ENCODE peak calls at places on chromosomes 13 and 19, in ten cellular contexts. O is tibial nerve, T is upper lobe of left lung, C is A549, D is transverse colon, J is ovary, M is GM12878, A is SK-N-SH, V is stomach, I is HepG2. P is an unnamed sample.

GRCh38 chr13:99214232-99214631 is 13.6 kb downstream of the UBAC2 start:
- DNase-seq in O (no peak), T (no peak), C (no peak), D (no peak), J (no peak), M (peak; percentile 67), A (no peak), V (no peak), I (no peak), P (no peak)

GRCh38 chr13:33524086-33524485 is 238.5 kb upstream of the STARD13 start:
- DNase-seq in O (no peak), T (no peak), C (no peak), D (no peak), J (no peak), M (no peak), A (no peak), V (no peak), I (no peak), P (no peak)

GRCh38 chr13:110340812-110341444 is 33.8 kb downstream of the COL4A2 start:
- DNase-seq in O (peak; percentile 34), T (no peak), C (no peak), D (peak; percentile 76), J (peak; percentile 85), M (no peak), A (no peak), V (peak; percentile 59), I (no peak), P (peak; percentile 88)

GRCh38 chr19:40716031-40716654 is 543 bp downstream of the COQ8B start:
- DNase-seq in O (peak; percentile 61), T (no peak), C (peak; percentile 96), D (no peak), J (no peak), M (peak; percentile 26), A (no peak), V (no peak), I (no peak), P (peak; percentile 87)

GRCh38 chr13:63370101-63370500 is 1954.5 kb upstream of the PCDH20 start:
- DNase-seq in O (no peak), T (no peak), C (no peak), D (no peak), J (no peak), M (no peak), A (no peak), V (no peak), I (no peak), P (no peak)

GRCh38 chr19:48450441-48450840 is 4.7 kb downstream of the GRWD1 start:
- DNase-seq in O (no peak), T (peak; percentile 76), C (no peak), D (no peak), J (peak; percentile 16), M (no peak), A (peak; percentile 18), V (no peak), I (no peak), P (no peak)

GRCh38 chr19:17659996-17660395 is 28.2 kb downstream of the UNC13A start:
- DNase-seq in O (no peak), T (no peak), C (no peak), D (no peak), J (peak; percentile 83), M (no peak), A (no peak), V (no peak), I (peak; percentile 7), P (no peak)

GRCh38 chr13:112116187-112116950 is 49.4 kb downstream of the SOX1 start:
- DNase-seq in O (no peak), T (no peak), C (no peak), D (no peak), J (no peak), M (no peak), A (no peak), V (peak; percentile 13), I (no peak), P (no peak)

GRCh38 chr19:19554074-19555023 is 16.3 kb downstream of the CILP2 start:
- DNase-seq in O (peak; percentile 49), T (peak; percentile 79), C (no peak), D (peak; percentile 62), J (no peak), M (no peak), A (peak; percentile 86), V (peak; percentile 65), I (no peak), P (no peak)

GRCh38 chr19:33248553-33248953 is 22.9 kb upstream of the SLC7A10 start:
- DNase-seq in O (no peak), T (no peak), C (no peak), D (no peak), J (no peak), M (no peak), A (no peak), V (no peak), I (peak; percentile 71), P (no peak)

GRCh38 chr19:55106591-55106990 is 10.8 kb downstream of the PPP1R12C start:
- DNase-seq in O (no peak), T (no peak), C (no peak), D (no peak), J (no peak), M (no peak), A (no peak), V (no peak), I (no peak), P (no peak)

GRCh38 chr13:39876258-39876657 is 220.8 kb downstream of the COG6 start:
- DNase-seq in O (no peak), T (no peak), C (peak; percentile 2), D (no peak), J (no peak), M (no peak), A (no peak), V (no peak), I (no peak), P (no peak)

DNA sequence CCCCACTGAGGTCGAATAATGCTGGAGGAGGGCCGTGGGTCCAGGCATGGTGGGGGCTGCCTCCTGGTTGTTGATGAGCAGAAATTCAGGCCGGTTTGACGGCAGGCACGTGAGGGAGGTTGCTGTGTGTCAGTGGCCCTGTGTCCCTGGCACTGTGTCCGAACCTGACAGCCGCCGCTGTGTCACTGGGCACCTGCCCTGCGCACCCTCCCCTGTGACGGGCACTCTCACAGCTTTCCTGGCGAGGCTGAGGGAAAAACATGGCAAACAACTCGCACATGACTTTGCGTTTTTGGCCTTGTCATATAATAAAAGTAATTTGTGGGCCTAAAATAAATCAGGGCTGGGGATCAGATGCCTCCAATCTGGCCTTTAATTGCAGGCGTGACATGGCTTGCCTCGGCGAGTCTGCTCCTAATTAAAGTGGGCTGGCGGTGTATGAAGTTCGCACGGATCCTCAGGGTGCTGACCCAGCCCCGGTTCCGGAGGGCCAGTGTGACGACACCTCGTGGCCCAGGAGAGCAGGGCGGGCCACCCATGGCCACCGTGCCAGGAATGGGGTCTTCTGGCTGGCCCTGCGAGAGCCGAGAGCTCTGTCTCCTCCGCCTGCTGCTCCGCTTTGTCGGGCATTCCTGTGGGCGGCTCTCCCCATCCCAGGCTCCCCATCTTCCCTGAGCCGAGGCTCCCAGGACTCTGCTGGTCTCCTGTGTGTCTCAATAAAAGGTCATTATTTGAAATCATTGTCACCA is 91.9 kb downstream of the KDM4B start:
- DNase-seq in O (no peak), T (peak; percentile 56), C (no peak), D (no peak), J (no peak), M (no peak), A (no peak), V (no peak), I (no peak), P (peak; percentile 82)
- TF ChIP-seq EP300 in O (no peak), T (no peak), C (no peak), D (no peak), J (no peak), M (no peak), A (no peak), V (no peak), I (no peak), P (no peak)

GRCh38 chr13:94673841-94674240 is 38.5 kb downstream of the SOX21 start:
- DNase-seq in O (no peak), T (no peak), C (no peak), D (no peak), J (no peak), M (no peak), A (no peak), V (no peak), I (no peak), P (no peak)
- TF ChIP-seq EP300 in O (no peak), T (no peak), C (no peak), D (no peak), J (no peak), M (no peak), A (no peak), V (no peak), I (no peak), P (no peak)

DNA sequence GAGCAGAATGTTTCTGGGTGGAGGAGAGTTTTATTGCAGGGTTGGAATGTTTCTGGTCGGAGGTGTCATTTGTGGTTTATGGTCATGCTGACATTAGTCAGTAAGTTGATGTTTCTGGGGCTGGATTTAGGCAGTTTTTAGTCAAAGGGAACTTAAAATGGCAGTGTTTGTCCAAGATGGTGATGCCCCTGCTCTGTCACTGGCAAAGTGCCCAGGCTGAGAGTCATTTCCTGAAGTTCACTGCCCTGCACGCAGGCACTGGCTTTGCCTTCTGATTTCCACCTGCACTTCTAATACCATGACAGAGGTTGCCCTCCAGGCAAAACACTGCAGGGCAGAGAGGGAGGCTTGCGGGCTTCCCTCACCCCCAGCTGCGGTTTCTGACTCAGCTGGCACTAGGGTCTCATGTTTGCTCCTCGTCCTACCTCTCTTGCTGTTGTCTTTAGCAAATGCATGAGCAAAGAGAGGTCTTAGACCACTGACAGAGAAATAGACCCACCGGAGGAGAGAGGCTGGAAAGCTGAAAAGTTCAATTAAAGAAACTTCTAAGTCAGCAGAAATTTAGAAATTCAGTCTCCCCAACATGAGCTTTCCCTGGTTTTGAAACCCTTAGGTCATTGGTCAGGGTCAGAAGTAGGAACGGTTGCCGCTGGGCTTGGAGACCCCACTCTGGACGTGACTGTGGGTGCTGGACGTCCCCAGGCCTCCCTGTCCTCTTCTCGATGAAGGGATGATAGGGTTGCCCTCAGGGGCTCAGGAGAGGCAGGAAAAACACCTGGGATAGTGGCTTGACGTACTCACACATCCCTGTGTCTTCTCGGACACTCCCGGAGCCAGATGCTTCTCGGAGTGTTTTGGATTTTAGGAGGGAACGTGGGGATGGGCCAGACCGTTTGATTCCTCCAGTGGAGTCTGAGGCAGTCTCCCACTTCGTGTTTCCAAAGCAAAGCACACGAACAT is 26.3 kb downstream of the TMEM255B start:
- DNase-seq in O (no peak), T (no peak), C (no peak), D (no peak), J (no peak), M (no peak), A (no peak), V (no peak), I (no peak), P (no peak)
- TF ChIP-seq EP300 in O (no peak), T (no peak), C (no peak), D (no peak), J (no peak), M (no peak), A (no peak), V (no peak), I (no peak), P (no peak)

DNA sequence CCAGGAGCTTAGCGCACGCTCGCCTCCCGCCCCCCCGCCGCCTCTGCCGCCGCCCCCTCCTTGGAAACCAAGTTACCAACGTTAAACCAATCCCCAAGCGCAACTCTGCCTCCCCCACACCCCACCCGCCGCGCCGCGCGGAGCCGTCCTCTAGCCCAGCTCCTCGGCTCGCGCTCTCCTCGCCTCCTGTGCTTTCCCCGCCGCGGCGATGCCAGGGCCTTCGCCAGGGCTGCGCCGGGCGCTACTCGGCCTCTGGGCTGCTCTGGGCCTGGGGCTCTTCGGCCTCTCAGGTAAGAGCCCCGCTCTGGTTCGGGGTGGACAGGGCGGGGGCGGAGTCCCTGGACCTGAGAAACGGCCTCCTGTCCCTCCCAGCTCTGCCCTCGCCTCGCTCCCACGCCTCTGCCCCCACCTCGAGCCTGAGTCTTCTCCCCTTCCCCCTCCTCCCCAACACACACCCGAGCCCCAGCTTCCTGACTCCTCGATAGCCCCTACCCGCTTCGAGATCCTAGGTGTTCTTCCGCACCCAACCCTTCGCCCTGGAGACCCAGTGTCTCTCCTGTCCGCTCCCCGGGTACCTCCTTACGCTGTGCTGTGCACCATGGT is at the start of gene ICAM5:
- DNase-seq in O (no peak), T (peak; percentile 93), C (no peak), D (peak; percentile 13), J (no peak), M (no peak), A (no peak), V (no peak), I (no peak), P (no peak)
- TF ChIP-seq EP300 in O (no peak), T (no peak), C (no peak), D (no peak), J (no peak), M (no peak), A (no peak), V (no peak), I (no peak), P (no peak)

P was measured in suprapubic skin.